ENCODE peak calls at places on chromosomes 13 and 19, in nine cellular contexts. X is left colon; V is tibial artery; R is lower leg skin; E is HTR-8/SVneo; B is HEK293T; Z is non-pigmented ciliary epithelial cell; W is EH; G is central memory CD4-positive, alpha-beta T cell. N is an unnamed sample.
A peak's percentile ranks its signal among the peaks of the same experiment; 100 is the strongest.

GRCh38 chr13:110341445-110342247 is 34.6 kb downstream of the COL4A2 start:
- DNase-seq in V (peak; percentile 80), B (no peak), Z (no peak), G (no peak), X (no peak), E (no peak), W (no peak), R (no peak), N (no peak)

GRCh38 chr19:49016067-49016839 is 638 bp downstream of the LHB start:
- DNase-seq in E (no peak), G (no peak), R (no peak), X (no peak), B (no peak), W (no peak), Z (no peak), V (no peak), N (no peak)

GRCh38 chr19:33641956-33642498 is 20.3 kb downstream of the CHST8 start:
- DNase-seq in G (no peak), R (no peak), W (no peak), Z (no peak), X (no peak), E (no peak), B (no peak), V (no peak), N (no peak)

GRCh38 chr19:47056416-47056815 is 8.0 kb upstream of the TMEM160 start:
- DNase-seq in G (no peak), R (no peak), B (no peak), W (no peak), X (no peak), V (no peak), Z (no peak), E (no peak), N (no peak)

GRCh38 chr13:50796463-50796862 is 47.0 kb downstream of the DLEU7 start:
- DNase-seq in V (no peak), E (no peak), X (no peak), W (no peak), G (no peak), B (no peak), R (no peak), Z (no peak), N (no peak)

GRCh38 chr13:51797664-51798488 is 6.1 kb downstream of the DHRS12 start:
- DNase-seq in W (peak; percentile 60), Z (no peak), X (peak; percentile 51), E (peak; percentile 12), R (no peak), V (no peak), B (peak; percentile 51), G (peak; percentile 64), N (peak; percentile 68)

GRCh38 chr13:31898383-31899071 is 133.0 kb upstream of the FRY start:
- DNase-seq in B (no peak), W (peak; percentile 45), E (no peak), V (no peak), R (no peak), G (peak; percentile 15), X (no peak), Z (no peak), N (no peak)

GRCh38 chr13:27425151-27425917 is 915 bp downstream of the GTF3A start:
- DNase-seq in R (no peak), B (no peak), X (no peak), G (no peak), Z (no peak), E (no peak), W (no peak), V (no peak), N (peak; percentile 15)

GRCh38 chr13:73096173-73097117 is 37.6 kb downstream of the KLF5 start:
- DNase-seq in G (no peak), B (no peak), E (no peak), X (no peak), Z (no peak), R (peak; percentile 31), W (peak; percentile 23), V (no peak), N (no peak)

GRCh38 chr13:59607172-59607571 is 556.6 kb downstream of the DIAPH3 start:
- DNase-seq in E (no peak), W (no peak), B (no peak), V (no peak), G (no peak), Z (no peak), R (no peak), X (no peak), N (no peak)

GRCh38 chr13:101140936-101141335 is 275.4 kb downstream of the NALCN start:
- DNase-seq in R (no peak), B (no peak), W (no peak), X (no peak), Z (no peak), V (no peak), G (no peak), E (no peak), N (no peak)

GRCh38 chr19:17847538-17848366 is at the start of gene JAK3:
- DNase-seq in R (no peak), X (no peak), V (no peak), W (peak; percentile 80), Z (no peak), G (peak; percentile 83), E (no peak), B (peak; percentile 69), N (peak; percentile 85)

GRCh38 chr19:35249848-35250711 is 1.3 kb downstream of the LSR start:
- DNase-seq in R (peak; percentile 12), B (no peak), Z (no peak), V (peak; percentile 61), E (no peak), W (no peak), X (no peak), G (no peak), N (no peak)

GRCh38 chr19:48900477-48901452 is 653 bp downstream of the NUCB1 start:
- DNase-seq in V (no peak), R (no peak), W (peak; percentile 57), Z (no peak), X (no peak), G (peak; percentile 40), B (peak; percentile 44), E (no peak), N (peak; percentile 51)

GRCh38 chr19:47369923-47370625 is 21.0 kb downstream of the DHX34 start:
- DNase-seq in Z (peak; percentile 48), G (no peak), E (no peak), B (no peak), R (no peak), X (no peak), V (no peak), W (peak; percentile 74), N (no peak)

GRCh38 chr13:46622013-46622917 is 69.3 kb downstream of the LRCH1 start:
- DNase-seq in E (no peak), G (no peak), V (no peak), Z (no peak), B (no peak), R (no peak), W (no peak), X (no peak), N (peak; percentile 41)